ENCODE peak calls at places on chromosome 10, in five cellular contexts. T is activated CD4-positive, alpha-beta T cell treated with anti-CD3 and anti-CD28 coated beads for 4 hours; O is GM19239; U is LoVo; I is T-helper 9 cell. B is an unnamed sample.

GRCh38 chr10:125296598-125296997 is 136.2 kb upstream of the CTBP2 start:
- DNase-seq in T (no peak), O (no peak), U (no peak), I (no peak), B (no peak)

GRCh38 chr10:132826524-132827422 is 40.8 kb upstream of the NKX6-2 start:
- DNase-seq in T (no peak), O (no peak), U (no peak), I (no peak), B (no peak)

GRCh38 chr10:64067009-64067606 is 545.9 kb downstream of the REEP3 start:
- DNase-seq in T (no peak), O (no peak), U (no peak), I (no peak), B (no peak)

GRCh38 chr10:77746313-77746712 is 108.7 kb upstream of the KCNMA1 start:
- DNase-seq in T (no peak), O (no peak), U (no peak), I (no peak), B (peak)

GRCh38 chr10:18319628-18320027 is 179.4 kb downstream of the CACNB2 start:
- DNase-seq in T (no peak), O (no peak), U (no peak), I (no peak), B (no peak)

GRCh38 chr10:89799573-89799972 is 98.2 kb downstream of the KIF20B start:
- DNase-seq in T (no peak), O (no peak), U (no peak), I (no peak), B (no peak)

GRCh38 chr10:132360766-132361447 is 28.9 kb downstream of the LRRC27 start:
- DNase-seq in T (peak), O (no peak), U (peak), I (peak), B (no peak)

GRCh38 chr10:51876979-51877378 is 177.6 kb upstream of the CSTF2T start:
- DNase-seq in T (no peak), O (no peak), U (no peak), I (no peak), B (no peak)

GRCh38 chr10:110947061-110947595 is 27.7 kb downstream of the SHOC2 start:
- DNase-seq in T (no peak), O (no peak), U (no peak), I (no peak), B (peak)

GRCh38 chr10:131860806-131861440 is 39.9 kb upstream of the PPP2R2D start:
- DNase-seq in T (no peak), O (no peak), U (no peak), I (no peak), B (no peak)

GRCh38 chr10:62817120-62817762 is 1.1 kb upstream of the EGR2 start:
- DNase-seq in T (peak), O (no peak), U (peak), I (peak), B (peak)

GRCh38 chr10:113557389-113558321 is 4.8 kb downstream of the HABP2 start:
- DNase-seq in T (no peak), O (no peak), U (no peak), I (no peak), B (no peak)

GRCh38 chr10:95920798-95921426 is 13.1 kb downstream of the CC2D2B start:
- DNase-seq in T (no peak), O (no peak), U (no peak), I (no peak), B (no peak)

GRCh38 chr10:68099736-68100135 is 9.6 kb upstream of the MYPN start:
- DNase-seq in T (no peak), O (no peak), U (no peak), I (no peak), B (no peak)

GRCh38 chr10:108515821-108516220 is 1351.3 kb upstream of the SORCS1 start:
- DNase-seq in T (no peak), O (no peak), U (no peak), I (no peak), B (peak)

GRCh38 chr10:78328592-78329404 is 295.1 kb downstream of the RPS24 start:
- DNase-seq in T (no peak), O (no peak), U (no peak), I (no peak), B (no peak)

GRCh38 chr10:121851791-121852190 is 76.0 kb downstream of the ATE1 start:
- DNase-seq in T (no peak), O (no peak), U (no peak), I (no peak), B (no peak)

GRCh38 chr10:44195120-44196007 is 189.5 kb downstream of the CXCL12 start:
- DNase-seq in T (no peak), O (no peak), U (peak), I (no peak), B (peak)

GRCh38 chr10:107529350-107529749 is 364.8 kb upstream of the SORCS1 start:
- DNase-seq in T (no peak), O (no peak), U (no peak), I (no peak), B (no peak)

GRCh38 chr10:81026597-81026996 is 488.9 kb downstream of the SH2D4B start:
- DNase-seq in T (no peak), O (no peak), U (no peak), I (no peak), B (no peak)

GRCh38 chr10:112295853-112296830 is 12.9 kb downstream of the TECTB start:
- DNase-seq in T (no peak), O (no peak), U (no peak), I (no peak), B (no peak)

GRCh38 chr10:5538892-5539651 is 14.3 kb downstream of the CALML3 start:
- DNase-seq in T (no peak), O (no peak), U (no peak), I (no peak), B (no peak)

GRCh38 chr10:23994459-23995046 is 214.4 kb upstream of the KIAA1217 start:
- DNase-seq in T (no peak), O (peak), U (peak), I (peak), B (peak)

GRCh38 chr10:76432274-76433012 is 1001.0 kb downstream of the LRMDA start:
- DNase-seq in T (no peak), O (no peak), U (no peak), I (no peak), B (peak)

GRCh38 chr10:34319197-34319846 is 495.8 kb downstream of the PARD3 start:
- DNase-seq in T (no peak), O (no peak), U (peak), I (no peak), B (peak)

GRCh38 chr10:10233256-10233655 is 784.4 kb upstream of the CELF2 start:
- DNase-seq in T (no peak), O (no peak), U (no peak), I (no peak), B (no peak)

GRCh38 chr10:101968910-101969321 is 87.1 kb downstream of the ARMH3 start:
- DNase-seq in T (no peak), O (no peak), U (no peak), I (no peak), B (no peak)

GRCh38 chr10:16741540-16741939 is 75.7 kb downstream of the RSU1 start:
- DNase-seq in T (no peak), O (no peak), U (no peak), I (no peak), B (no peak)

GRCh38 chr10:3046210-3046779 is 21.1 kb upstream of the PFKP start:
- DNase-seq in T (no peak), O (no peak), U (no peak), I (no peak), B (no peak)

GRCh38 chr10:84204122-84204521 is 9.8 kb downstream of the CDHR1 start:
- DNase-seq in T (no peak), O (peak), U (no peak), I (no peak), B (no peak)

GRCh38 chr10:119384127-119384526 is 158.4 kb downstream of the RGS10 start:
- DNase-seq in T (no peak), O (no peak), U (no peak), I (no peak), B (no peak)

GRCh38 chr10:32454148-32454547 is 8.2 kb downstream of the CCDC7 start:
- DNase-seq in T (no peak), O (no peak), U (no peak), I (no peak), B (peak)

GRCh38 chr10:106189254-106189653 is 975.3 kb downstream of the SORCS1 start:
- DNase-seq in T (no peak), O (no peak), U (peak), I (no peak), B (peak)

GRCh38 chr10:35259769-35260397 is 76.4 kb upstream of the CCNY start:
- DNase-seq in T (no peak), O (no peak), U (peak), I (no peak), B (peak)

GRCh38 chr10:104146871-104147270 is 24.9 kb downstream of the SFR1 start:
- DNase-seq in T (no peak), O (no peak), U (no peak), I (no peak), B (no peak)

GRCh38 chr10:95814011-95814727 is 58.2 kb downstream of the ENTPD1 start:
- DNase-seq in T (no peak), O (no peak), U (no peak), I (no peak), B (peak)

GRCh38 chr10:93080350-93081046 is 6.8 kb downstream of the CYP26A1 start:
- DNase-seq in T (peak), O (peak), U (peak), I (peak), B (peak)

GRCh38 chr10:47370015-47370767 is 13.9 kb downstream of the ZNF488 start:
- DNase-seq in T (no peak), O (no peak), U (no peak), I (no peak), B (no peak)

GRCh38 chr10:117345143-117345542 is 30.1 kb downstream of the PDZD8 start:
- DNase-seq in T (no peak), O (no peak), U (peak), I (no peak), B (no peak)